ENCODE peak calls at places on chromosomes 5 and 9, in four cellular contexts. Z, Y, W and O are unnamed samples.

GRCh38 chr5:134275822-134276221 is 49.9 kb upstream of the PPP2CA start:
- DNase-seq in Z (no peak), Y (no peak), W (peak), O (no peak)

GRCh38 chr5:159883522-159883950 is 32.7 kb upstream of the ADRA1B start:
- DNase-seq in Z (no peak), Y (no peak), W (no peak), O (no peak)

GRCh38 chr9:105508530-105508929 is 49.4 kb upstream of the FKTN start:
- DNase-seq in Z (no peak), Y (no peak), W (no peak), O (no peak)

GRCh38 chr5:172059661-172060100 is 53.2 kb upstream of the FBXW11 start:
- DNase-seq in Z (peak), Y (no peak), W (no peak), O (no peak)

GRCh38 chr5:165502893-165503696 is 1997.7 kb downstream of the MAT2B start:
- DNase-seq in Z (no peak), Y (no peak), W (no peak), O (no peak)

GRCh38 chr5:59095480-59095879 is 512.6 kb downstream of the RAB3C start:
- DNase-seq in Z (no peak), Y (no peak), W (no peak), O (no peak)

GRCh38 chr5:16693879-16694278 is 77.1 kb upstream of the RETREG1 start:
- DNase-seq in Z (no peak), Y (no peak), W (no peak), O (no peak)

GRCh38 chr9:109887079-109887478 is 107.1 kb downstream of the PALM2AKAP2 start:
- DNase-seq in Z (no peak), Y (no peak), W (no peak), O (no peak)

GRCh38 chr9:115237383-115238087 is 119.6 kb upstream of the TNC start:
- DNase-seq in Z (no peak), Y (no peak), W (no peak), O (no peak)

GRCh38 chr5:138946831-138947560 is 71.9 kb upstream of the LRRTM2 start:
- DNase-seq in Z (no peak), Y (no peak), W (no peak), O (no peak)
- TF ChIP-seq POLR2AphosphoS5 in Z (no peak), Y (no peak), W (no peak), O (no peak)

GRCh38 chr9:33714989-33715388 is 80.4 kb upstream of the PRSS3 start:
- DNase-seq in Z (no peak), Y (peak), W (no peak), O (no peak)

GRCh38 chr9:33718987-33719386 is 76.4 kb upstream of the PRSS3 start:
- DNase-seq in Z (no peak), Y (peak), W (no peak), O (no peak)

GRCh38 chr9:33722359-33722675 is 73.0 kb upstream of the PRSS3 start:
- DNase-seq in Z (no peak), Y (no peak), W (no peak), O (no peak)

GRCh38 chr9:33721674-33722358 is 73.5 kb upstream of the PRSS3 start:
- DNase-seq in Z (peak), Y (peak), W (peak), O (peak)

GRCh38 chr9:33719581-33720374 is 75.6 kb upstream of the PRSS3 start:
- DNase-seq in Z (peak), Y (no peak), W (no peak), O (no peak)
- TF ChIP-seq SPI1 in Z (no peak), Y (no peak), W (no peak), O (no peak)

DNA sequence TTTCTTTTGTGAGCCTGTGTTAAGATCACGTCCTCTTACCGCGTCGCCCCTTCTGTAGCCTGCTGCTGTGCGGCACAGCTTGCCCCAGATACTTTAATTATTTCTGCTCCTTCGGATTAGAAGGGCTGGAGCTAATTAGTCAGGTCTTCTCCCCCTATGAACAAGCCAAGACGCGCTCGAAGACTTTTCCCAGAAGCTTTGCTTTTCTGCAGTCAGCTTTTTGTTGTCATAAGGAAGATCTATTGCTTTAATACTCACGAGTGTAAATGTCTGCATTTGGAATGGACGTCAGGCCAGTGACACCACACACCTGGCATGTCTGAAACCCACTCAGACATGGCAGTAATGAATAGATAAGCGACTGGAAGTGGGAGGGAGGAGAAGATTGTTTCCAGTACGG is 37.0 kb downstream of the PRUNE2 start:
- DNase-seq in Z (no peak), Y (no peak), W (no peak), O (no peak)
- TF ChIP-seq POLR2AphosphoS5 in Z (no peak), Y (no peak), W (no peak), O (no peak)

DNA sequence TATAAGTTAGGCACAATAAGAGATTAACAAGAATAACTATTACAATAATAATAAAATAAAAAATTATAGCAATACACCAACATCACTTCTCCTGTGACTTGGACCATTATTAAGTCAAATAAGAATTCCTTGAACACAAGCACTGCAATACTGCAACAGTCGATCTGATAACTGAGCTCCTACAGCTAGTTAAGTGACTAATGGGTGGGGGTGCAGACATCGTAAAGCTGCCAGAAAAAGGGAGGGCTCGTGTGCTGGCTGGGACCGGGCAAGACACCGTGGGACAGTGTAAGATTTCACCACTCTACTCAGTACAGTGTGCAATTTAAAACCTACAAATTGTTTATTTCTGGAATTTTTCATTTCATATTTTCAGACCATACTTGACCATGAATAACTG is 78.8 kb downstream of the SNX24 start:
- DNase-seq in Z (peak), Y (no peak), W (no peak), O (no peak)
- TF ChIP-seq SPI1 in Z (no peak), Y (no peak), W (no peak), O (no peak)

GRCh38 chr5:119383008-119383407 is 27.2 kb downstream of the TNFAIP8 start:
- DNase-seq in Z (no peak), Y (no peak), W (no peak), O (no peak)

GRCh38 chr5:119382167-119382566 is 26.3 kb downstream of the TNFAIP8 start:
- DNase-seq in Z (no peak), Y (no peak), W (no peak), O (no peak)

GRCh38 chr5:119387900-119388618 is 32.2 kb downstream of the TNFAIP8 start:
- DNase-seq in Z (no peak), Y (no peak), W (no peak), O (no peak)

GRCh38 chr5:119386945-119387344 is 31.1 kb downstream of the TNFAIP8 start:
- DNase-seq in Z (peak), Y (no peak), W (no peak), O (no peak)

DNA sequence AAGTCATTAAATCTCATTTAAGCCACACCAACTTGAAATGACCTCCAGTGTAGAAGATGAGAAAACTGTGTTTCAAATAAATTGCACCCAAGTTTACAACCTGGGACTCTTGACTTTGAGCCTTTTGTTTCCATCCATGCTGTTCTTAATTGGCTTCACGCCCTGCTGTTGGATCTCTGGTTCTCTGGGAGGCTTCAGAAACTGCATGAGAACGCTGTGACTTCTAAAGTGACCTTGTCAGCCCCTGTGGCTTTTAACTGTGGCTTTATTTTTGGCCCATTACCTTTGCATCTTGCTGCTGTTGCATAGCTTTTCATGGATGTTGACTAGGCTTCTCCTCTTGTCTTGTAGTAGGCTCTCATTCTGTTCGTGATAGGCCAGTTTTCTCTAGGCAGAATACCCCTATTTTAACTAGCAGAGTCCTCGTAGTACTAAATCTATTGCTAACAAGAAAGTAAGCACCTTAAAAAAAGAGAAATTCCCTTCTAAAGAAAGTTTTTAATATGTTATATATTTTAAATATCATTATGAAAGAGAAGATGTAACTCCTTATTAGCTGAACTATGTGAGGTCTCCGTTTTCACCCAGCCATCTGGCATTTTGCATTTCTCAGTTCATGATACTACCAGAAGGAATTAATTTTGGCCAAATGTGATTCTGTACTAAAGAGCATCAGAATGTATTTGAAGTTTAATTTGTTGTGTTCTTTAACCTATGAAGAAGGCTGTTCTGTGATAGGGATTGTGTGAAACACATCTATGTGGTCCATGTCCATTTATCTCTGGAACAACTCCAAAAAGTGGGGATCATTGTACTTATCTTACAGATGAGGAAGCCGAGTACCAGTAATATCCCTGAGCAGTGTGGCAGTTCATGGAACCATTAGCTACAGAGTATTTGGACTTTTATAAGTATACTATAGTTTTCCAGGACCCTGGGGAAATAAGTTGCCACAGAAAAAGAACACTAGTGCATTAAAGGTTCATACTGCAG is 29.6 kb downstream of the TNFAIP8 start:
- DNase-seq in Z (no peak), Y (no peak), W (no peak), O (no peak)
- TF ChIP-seq POLR2AphosphoS5 in Z (no peak), Y (no peak), W (no peak), O (no peak)

GRCh38 chr5:124230456-124230855 is 516.0 kb downstream of the ZNF608 start:
- DNase-seq in Z (no peak), Y (no peak), W (no peak), O (no peak)

GRCh38 chr5:124231794-124232193 is 514.6 kb downstream of the ZNF608 start:
- DNase-seq in Z (no peak), Y (no peak), W (no peak), O (no peak)

GRCh38 chr5:124231240-124231639 is 515.2 kb downstream of the ZNF608 start:
- DNase-seq in Z (no peak), Y (no peak), W (no peak), O (no peak)

GRCh38 chr5:124234022-124234899 is 512.2 kb downstream of the ZNF608 start:
- DNase-seq in Z (no peak), Y (no peak), W (no peak), O (no peak)

GRCh38 chr5:124232517-124232916 is 513.9 kb downstream of the ZNF608 start:
- DNase-seq in Z (no peak), Y (no peak), W (no peak), O (no peak)
- TF ChIP-seq SPI1 in Z (no peak), Y (no peak), W (no peak), O (no peak)